ENCODE peak calls at places on chromosomes 11 and 22, in seven cellular contexts. X is suprapubic skin; E is CD8-positive, alpha-beta T cell; D is stomach; L is tibial nerve; G is cardiac muscle cell; A is left ventricle myocardium inferior. M is an unnamed sample.

GRCh38 chr22:31228425-31228824 is 16.3 kb downstream of the LIMK2 start:
- DNase-seq in G (no peak), X (no peak), A (no peak), L (no peak), E (no peak), D (no peak), M (no peak)

GRCh38 chr22:31585161-31585859 is 76.7 kb downstream of the PISD start:
- DNase-seq in A (no peak), G (no peak), E (no peak), X (no peak), D (no peak), L (no peak), M (no peak)

GRCh38 chr11:18776324-18776723 is 15.3 kb downstream of the PTPN5 start:
- DNase-seq in X (no peak), D (no peak), E (no peak), L (no peak), G (no peak), A (no peak), M (no peak)

GRCh38 chr11:33790088-33790487 is 15.8 kb upstream of the FBXO3 start:
- DNase-seq in D (no peak), L (no peak), X (no peak), G (no peak), A (no peak), E (no peak), M (no peak)

GRCh38 chr11:18105086-18105801 is 638 bp downstream of the SAAL1 start:
- DNase-seq in A (no peak), D (no peak), X (no peak), E (no peak), L (no peak), G (no peak), M (no peak)

GRCh38 chr22:26033071-26033470 is 136.2 kb upstream of the SEZ6L start:
- DNase-seq in A (no peak), D (no peak), X (no peak), G (no peak), L (no peak), E (no peak), M (no peak)

GRCh38 chr11:104106136-104106754 is 57.7 kb downstream of the PDGFD start:
- DNase-seq in G (no peak), A (no peak), E (no peak), X (no peak), L (no peak), D (no peak), M (no peak)

GRCh38 chr11:44754876-44755552 is 28.3 kb downstream of the TSPAN18 start:
- DNase-seq in A (no peak), L (no peak), G (no peak), E (no peak), D (no peak), X (no peak), M (no peak)

GRCh38 chr11:609355-609811 is 6.4 kb downstream of the IRF7 start:
- DNase-seq in L (no peak), G (no peak), D (no peak), E (no peak), X (peak; percentile 64), A (no peak), M (no peak)

GRCh38 chr11:22938691-22939090 is 78.4 kb upstream of the CCDC179 start:
- DNase-seq in E (no peak), G (no peak), L (no peak), D (no peak), A (no peak), X (no peak), M (no peak)

GRCh38 chr11:45982656-45983470 is 60.4 kb downstream of the LARGE2 start:
- DNase-seq in D (no peak), X (no peak), L (no peak), G (peak; percentile 54), E (no peak), A (peak; percentile 18), M (no peak)

GRCh38 chr11:86955111-86955673 is at the start of gene FZD4:
- DNase-seq in X (peak; percentile 90), L (peak; percentile 74), D (peak; percentile 93), G (peak; percentile 96), A (peak; percentile 94), E (peak; percentile 26), M (no peak)

GRCh38 chr11:115525600-115526006 is 21.4 kb upstream of the CADM1 start:
- DNase-seq in D (no peak), L (no peak), A (no peak), E (no peak), G (no peak), X (no peak), M (no peak)

GRCh38 chr11:60912223-60912850 is 1.6 kb upstream of the TMEM109 start:
- DNase-seq in A (no peak), D (no peak), G (no peak), E (peak; percentile 24), X (no peak), L (no peak), M (no peak)

GRCh38 chr11:128948583-128948982 is 5.9 kb upstream of the TP53AIP1 start:
- DNase-seq in D (no peak), X (no peak), A (no peak), G (peak; percentile 67), L (no peak), E (no peak), M (no peak)

GRCh38 chr11:83042966-83043711 is 28.6 kb downstream of the RAB30 start:
- DNase-seq in G (no peak), X (no peak), D (no peak), A (no peak), L (no peak), E (no peak), M (no peak)

GRCh38 chr11:108486828-108487227 is 11.4 kb downstream of the POGLUT3 start:
- DNase-seq in D (no peak), E (no peak), G (no peak), X (no peak), A (no peak), L (no peak), M (no peak)

GRCh38 chr11:17379383-17380180 is 8.9 kb downstream of the KCNJ11 start:
- DNase-seq in A (no peak), D (no peak), E (no peak), L (no peak), G (no peak), X (no peak), M (no peak)

GRCh38 chr11:126153999-126154398 is 57.5 kb downstream of the RPUSD4 start:
- DNase-seq in D (no peak), X (no peak), A (no peak), L (no peak), E (no peak), G (no peak), M (no peak)

GRCh38 chr11:73750238-73750637 is 10.6 kb downstream of the RAB6A start:
- DNase-seq in G (no peak), X (no peak), E (no peak), D (no peak), A (no peak), L (no peak), M (no peak)

GRCh38 chr22:39144101-39144815 is 8.2 kb downstream of the CBX7 start:
- DNase-seq in X (no peak), D (peak; percentile 60), G (no peak), E (peak; percentile 58), L (no peak), A (no peak), M (peak; percentile 66)

GRCh38 chr22:19449422-19449767 is 1.9 kb upstream of the C22orf39 start:
- DNase-seq in G (no peak), A (no peak), X (no peak), E (no peak), L (no peak), D (no peak), M (no peak)
- H3K27ac ChIP-seq in G (no peak overlapping the region), A (no peak overlapping the region), X (no peak overlapping the region), E (no peak overlapping the region), L (no peak overlapping the region), D (no peak overlapping the region), M (no peak overlapping the region)

DNA sequence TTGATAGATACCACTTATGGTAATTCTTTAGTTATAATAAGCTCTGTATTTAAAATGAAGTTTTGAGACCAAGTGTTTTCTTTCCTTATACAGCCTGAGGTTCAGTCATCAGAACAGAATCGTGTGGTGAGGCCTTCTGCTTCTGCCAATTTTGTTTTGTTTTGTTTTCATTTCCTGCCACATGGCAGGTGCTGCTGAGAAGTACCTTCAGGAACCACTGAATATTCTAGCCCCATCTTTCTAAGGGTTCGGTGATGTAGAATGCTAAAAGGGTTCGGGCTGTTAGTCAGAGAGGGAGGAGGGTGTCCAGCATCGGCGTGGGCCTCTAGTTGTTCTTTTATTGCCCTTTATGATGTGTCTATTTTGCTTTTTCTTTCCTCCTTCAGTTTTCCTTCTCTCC is 25.8 kb downstream of the TNRC6B start:
- DNase-seq in E (peak; percentile 27), X (no peak), G (no peak), A (no peak), L (no peak), D (no peak), M (peak; percentile 25)
- TF ChIP-seq CTCF in E (no peak), X (no peak), G (no peak), A (no peak), L (no peak), D (no peak), M (no peak)

DNA sequence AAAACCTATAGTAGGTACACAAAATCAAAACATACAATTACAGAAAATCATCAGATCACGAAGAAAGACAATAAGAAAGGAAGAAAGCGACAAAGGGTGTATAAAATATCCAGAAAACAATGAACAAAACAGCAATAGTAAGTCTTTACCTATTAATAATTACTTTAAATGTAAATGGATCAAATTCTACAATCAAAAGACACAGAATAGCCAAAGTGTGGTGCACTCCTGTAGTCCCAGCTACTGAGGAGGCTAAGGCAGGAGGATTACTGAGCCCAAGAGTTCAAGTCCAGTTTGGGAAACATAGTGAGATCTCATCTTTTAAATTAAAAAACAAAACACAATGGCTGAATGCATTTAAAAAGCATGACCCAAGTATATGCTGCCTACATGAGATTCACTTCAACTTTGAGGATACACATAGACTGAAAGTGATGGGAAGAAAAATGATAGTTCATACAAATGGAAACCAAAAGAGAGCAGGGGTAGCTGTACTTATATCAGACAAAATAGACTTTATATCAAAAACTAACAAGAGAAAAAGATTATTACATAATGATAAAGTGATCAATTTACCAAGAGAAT is 40.6 kb downstream of the ASCL2 start:
- DNase-seq in D (no peak), E (no peak), X (no peak), L (no peak), G (no peak), A (no peak), M (no peak)
- H3K27me3 ChIP-seq in D (no peaks in the 10 kb centered on the region), E (no peaks in the 10 kb centered on the region), X (no peaks in the 10 kb centered on the region), L (no peaks in the 10 kb centered on the region), G (peaks cover 10% of the 10 kb centered on the region), A (peaks cover 22% of the 10 kb centered on the region), M (no peaks in the 10 kb centered on the region)

DNA sequence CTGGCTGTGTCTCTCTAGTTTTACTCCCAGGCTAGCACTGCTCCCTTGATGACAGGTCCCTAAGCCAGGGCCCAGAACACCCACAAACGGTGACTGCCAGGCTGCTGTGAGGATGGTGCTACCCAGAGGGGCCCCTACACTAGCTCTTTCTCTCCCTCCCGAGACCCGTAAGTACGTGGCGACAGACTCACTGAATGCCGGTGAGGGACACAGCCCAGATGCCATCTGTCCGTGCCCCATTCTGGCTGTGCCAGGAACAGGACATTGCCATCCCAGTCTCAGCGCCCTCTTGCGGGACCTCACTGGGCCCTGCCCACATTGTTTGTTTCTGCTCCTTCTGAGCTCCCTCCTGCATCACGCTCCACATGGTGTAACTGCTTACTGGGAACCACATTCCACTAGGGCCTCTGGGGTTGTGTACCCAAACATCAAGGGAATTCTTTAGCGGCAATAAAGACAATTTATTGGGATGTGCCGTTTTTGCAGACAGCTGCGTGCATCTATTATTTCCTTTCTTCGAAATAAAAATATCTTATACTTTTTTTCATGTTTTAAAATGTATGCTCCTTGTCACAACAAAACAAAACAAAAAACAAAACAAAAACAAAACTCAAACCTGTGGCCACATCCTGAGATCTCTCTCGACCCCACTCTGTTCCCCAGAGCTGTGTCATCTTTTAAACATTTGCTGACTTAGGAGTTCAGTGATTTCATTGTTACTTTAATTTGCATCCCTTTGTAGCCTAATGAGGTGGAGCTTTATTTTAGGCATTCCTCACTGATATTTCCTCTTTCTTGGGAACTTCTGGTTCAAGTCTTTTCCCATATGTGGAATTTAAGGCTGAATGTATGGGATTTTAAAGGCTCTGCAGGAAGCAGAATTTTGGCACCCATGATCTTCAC is 4.4 kb upstream of the TPCN2 start:
- DNase-seq in G (peak; percentile 82), X (no peak), E (peak; percentile 21), A (peak; percentile 78), L (peak; percentile 61), D (peak; percentile 72), M (peak; percentile 10)
- H3K27ac ChIP-seq in G (peak overlapping the region; percentile 99), X (peak overlapping the region; percentile 18), E (no peak overlapping the region), A (peak overlapping the region; percentile 73), L (no peak overlapping the region), D (peak overlapping the region; percentile 41), M (no peak overlapping the region)

M was measured in CD4-positive, alpha-beta T cell.